ENCODE peak calls at places on chromosomes 7 and 10, in five cellular contexts. One of them, this sample, is unnamed.

GRCh38 chr10:76902949-76903348 is 734.7 kb downstream of the KCNMA1 start:
- DNase-seq in RWPE1: peak; percentile 13
- DNase-seq in endothelial cell: peak; percentile 64
- DNase-seq in GM12865: peak; percentile 36
- DNase-seq in GM20000: no peak
- DNase-seq in this sample: peak; percentile 92

GRCh38 chr7:25454562-25455031 is 226.3 kb upstream of the NPVF start:
- DNase-seq in endothelial cell: no peak
- DNase-seq in RWPE1: no peak
- DNase-seq in GM12865: no peak
- DNase-seq in GM20000: no peak
- DNase-seq in this sample: no peak

GRCh38 chr10:24417053-24417452 is 208.1 kb downstream of the KIAA1217 start:
- DNase-seq in GM20000: no peak
- DNase-seq in endothelial cell: no peak
- DNase-seq in RWPE1: no peak
- DNase-seq in GM12865: no peak
- DNase-seq in this sample: no peak

GRCh38 chr10:133226251-133226808 is 3.7 kb upstream of the UTF1 start:
- DNase-seq in RWPE1: peak; percentile 54
- DNase-seq in GM12865: no peak
- DNase-seq in GM20000: no peak
- DNase-seq in endothelial cell: no peak
- DNase-seq in this sample: no peak

GRCh38 chr7:64887756-64888508 is 15.1 kb upstream of the ZNF273 start:
- DNase-seq in endothelial cell: peak; percentile 68
- DNase-seq in RWPE1: no peak
- DNase-seq in GM12865: no peak
- DNase-seq in GM20000: peak; percentile 45
- DNase-seq in this sample: peak; percentile 85

GRCh38 chr10:1368772-1369171 is 312.6 kb downstream of the WDR37 start:
- DNase-seq in endothelial cell: peak; percentile 64
- DNase-seq in GM12865: peak; percentile 8
- DNase-seq in GM20000: peak; percentile 78
- DNase-seq in RWPE1: no peak
- DNase-seq in this sample: peak; percentile 91

GRCh38 chr10:89095701-89096391 is 105.2 kb downstream of the FAS start:
- DNase-seq in GM12865: no peak
- DNase-seq in GM20000: no peak
- DNase-seq in RWPE1: no peak
- DNase-seq in endothelial cell: no peak
- DNase-seq in this sample: no peak

GRCh38 chr7:134834689-134835462 is 55.4 kb downstream of the CALD1 start:
- DNase-seq in GM20000: no peak
- DNase-seq in RWPE1: no peak
- DNase-seq in GM12865: no peak
- DNase-seq in endothelial cell: no peak
- DNase-seq in this sample: no peak

GRCh38 chr7:30467275-30467674 is 11.3 kb downstream of the NOD1 start:
- DNase-seq in GM12865: no peak
- DNase-seq in RWPE1: no peak
- DNase-seq in endothelial cell: no peak
- DNase-seq in GM20000: no peak
- DNase-seq in this sample: no peak

GRCh38 chr7:130324270-130324669 is 20.3 kb upstream of the CPA5 start:
- DNase-seq in RWPE1: no peak
- DNase-seq in GM12865: no peak
- DNase-seq in endothelial cell: no peak
- DNase-seq in GM20000: no peak
- DNase-seq in this sample: no peak

GRCh38 chr7:37216923-37217322 is 231.7 kb downstream of the ELMO1 start:
- DNase-seq in RWPE1: no peak
- DNase-seq in endothelial cell: no peak
- DNase-seq in GM20000: no peak
- DNase-seq in GM12865: no peak
- DNase-seq in this sample: no peak

GRCh38 chr10:122648599-122649428 is 50.8 kb downstream of the C10orf120 start:
- DNase-seq in RWPE1: peak; percentile 50
- DNase-seq in endothelial cell: peak; percentile 79
- DNase-seq in GM12865: peak; percentile 50
- DNase-seq in GM20000: peak; percentile 51
- DNase-seq in this sample: peak; percentile 92

GRCh38 chr10:25766213-25766612 is 167.8 kb upstream of the MYO3A start:
- DNase-seq in GM20000: no peak
- DNase-seq in GM12865: no peak
- DNase-seq in endothelial cell: no peak
- DNase-seq in RWPE1: no peak
- DNase-seq in this sample: no peak

GRCh38 chr7:157044151-157044687 is 33.8 kb upstream of the MNX1 start:
- DNase-seq in GM12865: no peak
- DNase-seq in endothelial cell: no peak
- DNase-seq in GM20000: no peak
- DNase-seq in RWPE1: no peak
- DNase-seq in this sample: no peak

GRCh38 chr10:29651767-29652166 is 17.0 kb upstream of the SVIL start:
- DNase-seq in GM12865: no peak
- DNase-seq in GM20000: no peak
- DNase-seq in endothelial cell: no peak
- DNase-seq in RWPE1: no peak
- DNase-seq in this sample: no peak

GRCh38 chr10:16965740-16966447 is 148.7 kb upstream of the RSU1 start:
- DNase-seq in GM12865: no peak
- DNase-seq in RWPE1: peak; percentile 82
- DNase-seq in GM20000: no peak
- DNase-seq in endothelial cell: no peak
- DNase-seq in this sample: peak; percentile 65

GRCh38 chr7:42869131-42870020 is 42.5 kb downstream of the C7orf25 start:
- DNase-seq in GM20000: peak; percentile 69
- DNase-seq in endothelial cell: no peak
- DNase-seq in RWPE1: no peak
- DNase-seq in GM12865: peak; percentile 58
- DNase-seq in this sample: no peak

GRCh38 chr7:121798896-121799295 is 74.1 kb upstream of the PTPRZ1 start:
- DNase-seq in GM12865: no peak
- DNase-seq in endothelial cell: no peak
- DNase-seq in RWPE1: peak; percentile 10
- DNase-seq in GM20000: no peak
- DNase-seq in this sample: peak; percentile 71

GRCh38 chr10:99234067-99234738 is 1.4 kb downstream of the HPSE2 start:
- DNase-seq in GM12865: peak; percentile 87
- DNase-seq in GM20000: peak; percentile 88
- DNase-seq in RWPE1: peak; percentile 38
- DNase-seq in endothelial cell: peak; percentile 66
- DNase-seq in this sample: peak; percentile 84

GRCh38 chr7:117132385-117133120 is 179.3 kb downstream of the ST7 start:
- DNase-seq in GM12865: no peak
- DNase-seq in RWPE1: peak; percentile 77
- DNase-seq in endothelial cell: no peak
- DNase-seq in GM20000: no peak
- DNase-seq in this sample: no peak

GRCh38 chr7:106344861-106345260 is 60.1 kb upstream of the NAMPT start:
- DNase-seq in GM12865: no peak
- DNase-seq in RWPE1: no peak
- DNase-seq in GM20000: no peak
- DNase-seq in endothelial cell: no peak
- DNase-seq in this sample: no peak

GRCh38 chr7:4177001-4177400 is 505.1 kb upstream of the FOXK1 start:
- DNase-seq in RWPE1: no peak
- DNase-seq in GM12865: no peak
- DNase-seq in endothelial cell: no peak
- DNase-seq in GM20000: no peak
- DNase-seq in this sample: no peak

GRCh38 chr7:117083648-117084047 is 130.3 kb downstream of the ST7 start:
- DNase-seq in endothelial cell: no peak
- DNase-seq in GM12865: no peak
- DNase-seq in GM20000: no peak
- DNase-seq in RWPE1: no peak
- DNase-seq in this sample: no peak

GRCh38 chr10:70352401-70353097 is 29.9 kb downstream of the LRRC20 start:
- DNase-seq in RWPE1: no peak
- DNase-seq in endothelial cell: no peak
- DNase-seq in GM20000: no peak
- DNase-seq in GM12865: no peak
- DNase-seq in this sample: no peak

GRCh38 chr7:48526375-48526732 is 355.1 kb downstream of the ABCA13 start:
- DNase-seq in GM12865: no peak
- DNase-seq in GM20000: no peak
- DNase-seq in RWPE1: no peak
- DNase-seq in endothelial cell: no peak
- DNase-seq in this sample: no peak

GRCh38 chr7:48525726-48526374 is 354.6 kb downstream of the ABCA13 start:
- DNase-seq in endothelial cell: no peak
- DNase-seq in GM12865: no peak
- DNase-seq in RWPE1: no peak
- DNase-seq in GM20000: no peak
- DNase-seq in this sample: no peak

GRCh38 chr7:48522692-48523091 is 351.4 kb downstream of the ABCA13 start:
- DNase-seq in RWPE1: no peak
- DNase-seq in endothelial cell: no peak
- DNase-seq in GM12865: no peak
- DNase-seq in GM20000: no peak
- DNase-seq in this sample: no peak

GRCh38 chr7:48528689-48529088 is 357.4 kb downstream of the ABCA13 start:
- DNase-seq in endothelial cell: no peak
- DNase-seq in GM20000: no peak
- DNase-seq in RWPE1: no peak
- DNase-seq in GM12865: no peak
- DNase-seq in this sample: peak; percentile 71
- TF ChIP-seq CTCF in endothelial cell: no peak
- TF ChIP-seq CTCF in GM20000: no peak
- TF ChIP-seq CTCF in RWPE1: no peak
- TF ChIP-seq CTCF in GM12865: no peak
- TF ChIP-seq CTCF in this sample: peak; percentile 68

DNA sequence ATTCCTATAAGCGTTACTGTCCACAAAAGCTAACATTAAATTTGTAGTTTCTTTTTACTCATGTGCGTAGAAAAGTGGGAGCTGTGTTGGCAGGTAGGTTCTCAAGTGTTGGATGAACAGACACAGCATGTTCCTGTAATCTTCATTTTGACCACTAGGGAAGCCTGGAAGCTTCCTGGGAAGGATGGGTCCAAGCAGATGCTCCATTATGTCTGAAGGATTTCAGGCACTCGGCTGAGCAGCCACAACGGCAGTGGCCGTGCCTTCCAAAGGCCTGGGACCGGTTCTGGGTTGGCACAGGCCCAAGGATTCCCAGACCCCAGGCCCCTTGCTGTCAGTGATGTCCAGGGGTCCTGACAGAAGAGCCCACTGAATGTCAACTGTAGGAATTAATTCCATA is 386.3 kb downstream of the TNS3 start:
- DNase-seq in GM12865: no peak
- DNase-seq in RWPE1: no peak
- DNase-seq in endothelial cell: peak; percentile 14
- DNase-seq in GM20000: no peak
- DNase-seq in this sample: peak; percentile 66
- TF ChIP-seq CTCF in GM12865: peak; percentile 9
- TF ChIP-seq CTCF in RWPE1: no peak
- TF ChIP-seq CTCF in endothelial cell: peak; percentile 66
- TF ChIP-seq CTCF in GM20000: no peak
- TF ChIP-seq CTCF in this sample: peak; percentile 76

GRCh38 chr10:126058104-126058503 is 161.7 kb downstream of the FANK1 start:
- DNase-seq in RWPE1: no peak
- DNase-seq in GM20000: no peak
- DNase-seq in GM12865: no peak
- DNase-seq in endothelial cell: no peak
- DNase-seq in this sample: no peak
- TF ChIP-seq CTCF in RWPE1: no peak
- TF ChIP-seq CTCF in GM20000: no peak
- TF ChIP-seq CTCF in GM12865: no peak
- TF ChIP-seq CTCF in endothelial cell: no peak
- TF ChIP-seq CTCF in this sample: no peak

GRCh38 chr7:38518516-38518915 is 112.7 kb downstream of the AMPH start:
- DNase-seq in endothelial cell: no peak
- DNase-seq in GM20000: no peak
- DNase-seq in RWPE1: no peak
- DNase-seq in GM12865: no peak
- DNase-seq in this sample: no peak
- TF ChIP-seq CTCF in endothelial cell: no peak
- TF ChIP-seq CTCF in GM20000: no peak
- TF ChIP-seq CTCF in RWPE1: no peak
- TF ChIP-seq CTCF in GM12865: no peak
- TF ChIP-seq CTCF in this sample: no peak

DNA sequence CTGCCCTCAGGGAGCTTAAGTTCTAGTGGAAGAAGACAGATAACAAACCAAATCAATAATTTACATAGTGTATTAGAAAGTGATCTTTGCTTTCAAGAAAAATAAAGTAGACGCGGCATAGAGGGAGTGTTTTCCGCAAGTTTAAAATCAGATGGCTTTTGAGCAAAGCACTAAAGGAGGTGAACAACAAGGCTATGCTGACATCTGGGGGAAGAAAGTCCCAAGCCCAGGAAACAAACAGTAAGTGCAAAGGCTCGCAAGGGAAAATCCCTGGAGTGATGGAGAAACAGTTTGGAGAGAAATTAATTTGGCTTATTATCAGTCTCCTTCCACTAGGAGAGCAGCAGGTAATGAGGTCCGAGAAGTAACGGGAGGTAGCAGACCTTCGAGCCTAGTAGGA is 1.9 kb upstream of the CNNM2 start:
- DNase-seq in endothelial cell: no peak
- DNase-seq in GM12865: no peak
- DNase-seq in GM20000: no peak
- DNase-seq in RWPE1: no peak
- DNase-seq in this sample: no peak
- TF ChIP-seq CTCF in endothelial cell: no peak
- TF ChIP-seq CTCF in GM12865: no peak
- TF ChIP-seq CTCF in GM20000: no peak
- TF ChIP-seq CTCF in RWPE1: no peak
- TF ChIP-seq CTCF in this sample: no peak

DNA sequence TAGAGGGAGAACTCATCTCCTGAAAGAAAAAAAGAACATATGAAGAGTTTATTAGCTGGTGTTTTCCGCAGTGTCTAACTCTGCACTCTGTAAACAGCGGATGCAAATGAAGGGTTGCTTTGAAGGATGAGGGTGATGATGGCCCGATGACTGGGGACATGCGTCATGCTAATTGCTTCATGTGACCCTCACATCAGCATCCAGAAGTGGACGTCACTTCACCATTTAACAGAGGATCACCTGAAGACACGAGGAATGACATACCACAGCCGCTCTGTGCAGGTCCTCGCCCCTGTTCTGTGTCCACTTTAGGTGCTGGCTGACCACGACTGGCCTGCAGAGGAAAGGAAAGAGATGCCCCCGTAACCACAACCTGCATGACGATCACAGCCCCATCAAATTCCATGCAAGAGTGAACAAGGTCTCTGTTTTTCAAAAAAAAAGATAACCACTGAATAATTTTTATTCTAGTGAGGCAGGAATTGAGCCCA is 82.9 kb downstream of the KLF6 start:
- DNase-seq in GM20000: no peak
- DNase-seq in RWPE1: no peak
- DNase-seq in endothelial cell: no peak
- DNase-seq in GM12865: no peak
- DNase-seq in this sample: no peak
- TF ChIP-seq CTCF in GM20000: no peak
- TF ChIP-seq CTCF in RWPE1: no peak
- TF ChIP-seq CTCF in endothelial cell: no peak
- TF ChIP-seq CTCF in GM12865: no peak
- TF ChIP-seq CTCF in this sample: no peak